ENCODE peak calls at places on chromosomes 5 and 9, in seven cellular contexts. One of them, this sample, is unnamed.

GRCh38 chr5:181086410-181087229 is 44.3 kb downstream of the OR2V1 start:
- DNase-seq in foreskin fibroblast: no peak
- DNase-seq in CD8-positive, alpha-beta T cell: no peak
- DNase-seq in fibroblast of pulmonary artery: no peak
- DNase-seq in GM12865: no peak
- DNase-seq in colonic mucosa: no peak
- DNase-seq in fibroblast of lung: no peak
- DNase-seq in this sample: no peak

GRCh38 chr9:133114451-133114885 is 6.6 kb downstream of the RALGDS start:
- DNase-seq in foreskin fibroblast: peak; percentile 85
- DNase-seq in CD8-positive, alpha-beta T cell: no peak
- DNase-seq in fibroblast of pulmonary artery: no peak
- DNase-seq in GM12865: no peak
- DNase-seq in colonic mucosa: no peak
- DNase-seq in fibroblast of lung: peak; percentile 27
- DNase-seq in this sample: no peak

GRCh38 chr5:158805195-158805594 is 294.5 kb downstream of the EBF1 start:
- DNase-seq in foreskin fibroblast: no peak
- DNase-seq in CD8-positive, alpha-beta T cell: no peak
- DNase-seq in fibroblast of pulmonary artery: no peak
- DNase-seq in GM12865: no peak
- DNase-seq in colonic mucosa: no peak
- DNase-seq in fibroblast of lung: no peak
- DNase-seq in this sample: no peak

GRCh38 chr5:980001-980588 is 28.5 kb upstream of the NKD2 start:
- DNase-seq in foreskin fibroblast: no peak
- DNase-seq in CD8-positive, alpha-beta T cell: no peak
- DNase-seq in fibroblast of pulmonary artery: no peak
- DNase-seq in GM12865: no peak
- DNase-seq in colonic mucosa: no peak
- DNase-seq in fibroblast of lung: peak; percentile 64
- DNase-seq in this sample: no peak

GRCh38 chr9:70260007-70260443 is 1.2 kb downstream of the SMC5 start:
- DNase-seq in foreskin fibroblast: peak; percentile 6
- DNase-seq in CD8-positive, alpha-beta T cell: no peak
- DNase-seq in fibroblast of pulmonary artery: no peak
- DNase-seq in GM12865: no peak
- DNase-seq in colonic mucosa: peak; percentile 41
- DNase-seq in fibroblast of lung: no peak
- DNase-seq in this sample: peak; percentile 14

GRCh38 chr5:145056805-145057204 is 778.3 kb downstream of the PRELID2 start:
- DNase-seq in foreskin fibroblast: peak; percentile 1
- DNase-seq in CD8-positive, alpha-beta T cell: no peak
- DNase-seq in fibroblast of pulmonary artery: no peak
- DNase-seq in GM12865: peak; percentile 65
- DNase-seq in colonic mucosa: no peak
- DNase-seq in fibroblast of lung: peak; percentile 21
- DNase-seq in this sample: peak; percentile 2

GRCh38 chr9:130518943-130519772 is 60.2 kb upstream of the FUBP3 start:
- DNase-seq in foreskin fibroblast: no peak
- DNase-seq in CD8-positive, alpha-beta T cell: no peak
- DNase-seq in fibroblast of pulmonary artery: no peak
- DNase-seq in GM12865: no peak
- DNase-seq in colonic mucosa: no peak
- DNase-seq in fibroblast of lung: no peak
- DNase-seq in this sample: no peak

GRCh38 chr9:129343697-129344375 is 165.8 kb upstream of the IER5L start:
- DNase-seq in foreskin fibroblast: peak; percentile 64
- DNase-seq in CD8-positive, alpha-beta T cell: no peak
- DNase-seq in fibroblast of pulmonary artery: peak; percentile 66
- DNase-seq in GM12865: no peak
- DNase-seq in colonic mucosa: peak; percentile 45
- DNase-seq in fibroblast of lung: no peak
- DNase-seq in this sample: peak; percentile 45

GRCh38 chr9:11141357-11141756 is 528.6 kb upstream of the PTPRD start:
- DNase-seq in foreskin fibroblast: no peak
- DNase-seq in CD8-positive, alpha-beta T cell: no peak
- DNase-seq in fibroblast of pulmonary artery: no peak
- DNase-seq in GM12865: no peak
- DNase-seq in colonic mucosa: no peak
- DNase-seq in fibroblast of lung: no peak
- DNase-seq in this sample: peak; percentile 15

GRCh38 chr9:127537792-127538191 is 74.3 kb upstream of the STXBP1 start:
- DNase-seq in foreskin fibroblast: peak; percentile 42
- DNase-seq in CD8-positive, alpha-beta T cell: no peak
- DNase-seq in fibroblast of pulmonary artery: no peak
- DNase-seq in GM12865: no peak
- DNase-seq in colonic mucosa: no peak
- DNase-seq in fibroblast of lung: no peak
- DNase-seq in this sample: no peak
- TF ChIP-seq CTCF in foreskin fibroblast: peak; percentile 40
- TF ChIP-seq CTCF in CD8-positive, alpha-beta T cell: no peak
- TF ChIP-seq CTCF in fibroblast of pulmonary artery: peak; percentile 31
- TF ChIP-seq CTCF in GM12865: peak; percentile 22
- TF ChIP-seq CTCF in colonic mucosa: no peak
- TF ChIP-seq CTCF in fibroblast of lung: peak; percentile 10
- TF ChIP-seq CTCF in this sample: peak; percentile 26

GRCh38 chr9:2155966-2156365 is 140.8 kb downstream of the SMARCA2 start:
- DNase-seq in foreskin fibroblast: no peak
- DNase-seq in CD8-positive, alpha-beta T cell: no peak
- DNase-seq in fibroblast of pulmonary artery: no peak
- DNase-seq in GM12865: peak; percentile 38
- DNase-seq in colonic mucosa: no peak
- DNase-seq in fibroblast of lung: no peak
- DNase-seq in this sample: no peak
- H3K4me3 ChIP-seq in foreskin fibroblast: no peak overlapping the region
- H3K4me3 ChIP-seq in CD8-positive, alpha-beta T cell: no peak overlapping the region
- H3K4me3 ChIP-seq in fibroblast of pulmonary artery: no peak overlapping the region
- H3K4me3 ChIP-seq in GM12865: peak overlapping the region; percentile 21
- H3K4me3 ChIP-seq in colonic mucosa: no peak overlapping the region
- H3K4me3 ChIP-seq in fibroblast of lung: no peak overlapping the region
- H3K4me3 ChIP-seq in this sample: no peak overlapping the region

DNA sequence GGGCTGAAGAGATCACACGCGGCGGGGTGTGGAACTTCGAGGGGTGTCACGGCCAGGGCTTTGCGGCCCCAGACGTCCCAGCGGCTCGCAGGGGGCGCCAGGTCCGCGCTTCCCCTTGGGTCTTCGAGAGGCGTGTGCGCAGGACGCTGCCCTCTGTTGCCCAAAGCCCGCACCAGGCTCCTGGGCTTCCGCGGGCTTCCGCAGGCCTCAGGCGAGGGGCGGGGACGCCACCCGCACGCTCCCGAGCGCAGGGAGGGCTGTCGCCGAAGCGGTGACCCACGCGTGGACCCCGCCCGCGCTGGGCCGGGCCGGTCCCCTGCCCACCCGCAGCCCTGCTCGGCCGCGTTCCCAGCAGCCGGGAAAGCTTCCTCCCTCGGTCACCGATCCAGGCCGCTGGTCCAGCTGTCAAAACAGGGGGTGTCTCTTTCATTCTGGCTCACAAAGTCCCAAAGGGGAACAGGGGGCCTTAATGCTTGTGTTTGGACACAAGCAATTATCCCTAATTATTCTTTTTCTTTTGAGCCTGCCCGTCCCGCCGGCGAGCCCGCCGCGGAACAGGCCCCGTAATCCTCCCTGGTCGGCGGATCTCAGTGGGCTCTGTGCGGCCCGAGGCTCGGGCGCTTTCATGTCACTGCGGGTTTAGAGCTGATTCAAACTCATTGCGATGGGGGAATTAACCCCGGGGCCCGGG is 60.6 kb downstream of the TMEM174 start:
- DNase-seq in foreskin fibroblast: no peak
- DNase-seq in CD8-positive, alpha-beta T cell: no peak
- DNase-seq in fibroblast of pulmonary artery: no peak
- DNase-seq in GM12865: no peak
- DNase-seq in colonic mucosa: no peak
- DNase-seq in fibroblast of lung: peak; percentile 39
- DNase-seq in this sample: no peak
- TF ChIP-seq CTCF in foreskin fibroblast: no peak
- TF ChIP-seq CTCF in CD8-positive, alpha-beta T cell: no peak
- TF ChIP-seq CTCF in fibroblast of pulmonary artery: no peak
- TF ChIP-seq CTCF in GM12865: no peak
- TF ChIP-seq CTCF in colonic mucosa: no peak
- TF ChIP-seq CTCF in fibroblast of lung: no peak
- TF ChIP-seq CTCF in this sample: no peak

GRCh38 chr5:65482727-65483473 is 1.2 kb upstream of the ADAMTS6 start:
- DNase-seq in foreskin fibroblast: peak; percentile 70
- DNase-seq in CD8-positive, alpha-beta T cell: no peak
- DNase-seq in fibroblast of pulmonary artery: peak; percentile 77
- DNase-seq in GM12865: peak; percentile 23
- DNase-seq in colonic mucosa: peak; percentile 40
- DNase-seq in fibroblast of lung: peak; percentile 75
- DNase-seq in this sample: peak; percentile 87

GRCh38 chr5:65480306-65480865 is 1.3 kb downstream of the ADAMTS6 start:
- DNase-seq in foreskin fibroblast: peak; percentile 92
- DNase-seq in CD8-positive, alpha-beta T cell: peak; percentile 33
- DNase-seq in fibroblast of pulmonary artery: peak; percentile 92
- DNase-seq in GM12865: peak; percentile 53
- DNase-seq in colonic mucosa: peak; percentile 81
- DNase-seq in fibroblast of lung: peak; percentile 87
- DNase-seq in this sample: peak; percentile 93

GRCh38 chr5:65481171-65481575 is 547 bp downstream of the ADAMTS6 start:
- DNase-seq in foreskin fibroblast: no peak
- DNase-seq in CD8-positive, alpha-beta T cell: no peak
- DNase-seq in fibroblast of pulmonary artery: peak; percentile 37
- DNase-seq in GM12865: no peak
- DNase-seq in colonic mucosa: no peak
- DNase-seq in fibroblast of lung: peak; percentile 12
- DNase-seq in this sample: peak; percentile 25

GRCh38 chr5:65482280-65482726 is 583 bp upstream of the ADAMTS6 start:
- DNase-seq in foreskin fibroblast: peak; percentile 72
- DNase-seq in CD8-positive, alpha-beta T cell: no peak
- DNase-seq in fibroblast of pulmonary artery: peak; percentile 61
- DNase-seq in GM12865: peak; percentile 7
- DNase-seq in colonic mucosa: no peak
- DNase-seq in fibroblast of lung: peak; percentile 72
- DNase-seq in this sample: peak; percentile 65

DNA sequence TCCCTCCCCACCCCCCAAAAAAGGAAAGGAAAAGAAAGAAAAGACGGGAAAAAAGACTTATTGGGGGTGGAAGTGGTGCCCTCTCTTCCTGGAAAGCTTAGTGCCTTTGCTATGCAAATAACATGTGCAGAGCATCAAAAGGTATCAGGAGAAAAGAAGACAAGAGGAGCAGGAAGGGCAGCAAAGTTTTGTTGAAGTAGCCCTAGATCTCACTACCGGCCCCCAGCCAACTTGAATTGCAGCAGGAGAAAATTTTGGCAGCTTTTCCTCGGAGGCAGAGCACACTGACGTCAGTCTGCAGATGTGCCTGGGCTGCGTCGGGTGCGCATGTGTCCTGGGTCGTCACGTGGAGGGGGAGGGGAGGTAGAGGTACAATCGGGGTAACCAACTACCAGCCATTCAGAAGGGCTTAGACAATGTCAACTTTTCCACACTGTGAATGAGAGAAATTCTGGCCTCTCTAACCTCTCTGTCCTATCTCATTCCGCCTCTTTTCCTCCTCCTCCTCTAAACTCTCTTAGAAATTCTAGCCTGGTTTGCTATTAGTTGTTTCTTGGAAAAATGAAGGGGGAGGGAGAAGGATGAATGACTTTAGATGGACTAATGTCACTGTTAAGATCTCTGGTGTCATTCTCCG is at the start of gene ADAMTS6:
- DNase-seq in foreskin fibroblast: peak; percentile 98
- DNase-seq in CD8-positive, alpha-beta T cell: peak; percentile 70
- DNase-seq in fibroblast of pulmonary artery: peak; percentile 99
- DNase-seq in GM12865: peak; percentile 90
- DNase-seq in colonic mucosa: peak; percentile 92
- DNase-seq in fibroblast of lung: peak; percentile 97
- DNase-seq in this sample: peak; percentile 99
- H3K4me3 ChIP-seq in foreskin fibroblast: peak within 1 kb of the TSS; percentile 88
- H3K4me3 ChIP-seq in CD8-positive, alpha-beta T cell: peak within 1 kb of the TSS; percentile 71
- H3K4me3 ChIP-seq in fibroblast of pulmonary artery: peak within 1 kb of the TSS; percentile 80
- H3K4me3 ChIP-seq in GM12865: peak within 1 kb of the TSS; percentile 92
- H3K4me3 ChIP-seq in colonic mucosa: peak within 1 kb of the TSS; percentile 49
- H3K4me3 ChIP-seq in fibroblast of lung: peak within 1 kb of the TSS; percentile 84
- H3K4me3 ChIP-seq in this sample: peak within 1 kb of the TSS; percentile 75

GRCh38 chr9:107249131-107249533 is 33.9 kb upstream of the RAD23B start:
- DNase-seq in foreskin fibroblast: no peak
- DNase-seq in CD8-positive, alpha-beta T cell: no peak
- DNase-seq in fibroblast of pulmonary artery: no peak
- DNase-seq in GM12865: no peak
- DNase-seq in colonic mucosa: no peak
- DNase-seq in fibroblast of lung: peak; percentile 31
- DNase-seq in this sample: no peak

GRCh38 chr9:107243757-107244156 is 39.3 kb upstream of the RAD23B start:
- DNase-seq in foreskin fibroblast: peak; percentile 55
- DNase-seq in CD8-positive, alpha-beta T cell: no peak
- DNase-seq in fibroblast of pulmonary artery: peak; percentile 42
- DNase-seq in GM12865: peak; percentile 58
- DNase-seq in colonic mucosa: peak; percentile 82
- DNase-seq in fibroblast of lung: peak; percentile 94
- DNase-seq in this sample: peak; percentile 65

GRCh38 chr9:107248714-107249113 is 34.4 kb upstream of the RAD23B start:
- DNase-seq in foreskin fibroblast: no peak
- DNase-seq in CD8-positive, alpha-beta T cell: no peak
- DNase-seq in fibroblast of pulmonary artery: no peak
- DNase-seq in GM12865: no peak
- DNase-seq in colonic mucosa: no peak
- DNase-seq in fibroblast of lung: no peak
- DNase-seq in this sample: no peak

GRCh38 chr9:107249665-107250285 is 33.3 kb upstream of the RAD23B start:
- DNase-seq in foreskin fibroblast: peak; percentile 51
- DNase-seq in CD8-positive, alpha-beta T cell: no peak
- DNase-seq in fibroblast of pulmonary artery: no peak
- DNase-seq in GM12865: no peak
- DNase-seq in colonic mucosa: no peak
- DNase-seq in fibroblast of lung: no peak
- DNase-seq in this sample: peak; percentile 38

GRCh38 chr9:107246259-107247254 is 36.5 kb upstream of the RAD23B start:
- DNase-seq in foreskin fibroblast: peak; percentile 23
- DNase-seq in CD8-positive, alpha-beta T cell: no peak
- DNase-seq in fibroblast of pulmonary artery: no peak
- DNase-seq in GM12865: peak; percentile 20
- DNase-seq in colonic mucosa: no peak
- DNase-seq in fibroblast of lung: peak; percentile 19
- DNase-seq in this sample: peak; percentile 32
- TF ChIP-seq CTCF in foreskin fibroblast: no peak
- TF ChIP-seq CTCF in CD8-positive, alpha-beta T cell: no peak
- TF ChIP-seq CTCF in fibroblast of pulmonary artery: peak; percentile 15
- TF ChIP-seq CTCF in GM12865: no peak
- TF ChIP-seq CTCF in colonic mucosa: no peak
- TF ChIP-seq CTCF in fibroblast of lung: no peak
- TF ChIP-seq CTCF in this sample: peak; percentile 11

GRCh38 chr9:21965401-21965951 is 28.7 kb downstream of the CDKN2A start:
- DNase-seq in foreskin fibroblast: peak; percentile 93
- DNase-seq in CD8-positive, alpha-beta T cell: no peak
- DNase-seq in fibroblast of pulmonary artery: peak; percentile 81
- DNase-seq in GM12865: peak; percentile 42
- DNase-seq in colonic mucosa: peak; percentile 64
- DNase-seq in fibroblast of lung: peak; percentile 75
- DNase-seq in this sample: peak; percentile 77
- H3K4me3 ChIP-seq in foreskin fibroblast: peak overlapping the region; percentile 48
- H3K4me3 ChIP-seq in CD8-positive, alpha-beta T cell: peak overlapping the region; percentile 30
- H3K4me3 ChIP-seq in fibroblast of pulmonary artery: peak overlapping the region; percentile 45
- H3K4me3 ChIP-seq in GM12865: peak overlapping the region; percentile 42
- H3K4me3 ChIP-seq in colonic mucosa: peak overlapping the region; percentile 21
- H3K4me3 ChIP-seq in fibroblast of lung: peak overlapping the region; percentile 48
- H3K4me3 ChIP-seq in this sample: peak overlapping the region; percentile 52

DNA sequence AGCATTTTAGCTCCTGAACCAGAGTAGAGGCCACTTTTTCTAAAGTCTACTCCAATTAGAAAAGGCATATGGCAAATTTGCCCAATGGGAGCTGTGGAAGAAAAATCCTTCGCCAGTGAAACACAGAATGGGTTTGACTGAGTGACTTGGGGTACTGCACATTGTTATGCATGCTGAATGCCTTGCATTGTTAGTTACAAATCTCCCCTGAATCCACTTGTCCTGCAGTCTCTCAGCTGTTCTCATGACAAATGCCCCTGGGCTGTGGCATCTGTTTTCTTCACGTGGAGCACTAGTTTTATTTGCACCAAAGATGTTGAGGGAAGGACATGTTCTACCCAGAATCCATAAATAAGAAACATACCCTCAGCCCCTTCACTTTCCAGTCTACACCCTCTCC is 333.9 kb downstream of the ASTN2 start:
- DNase-seq in foreskin fibroblast: no peak
- DNase-seq in CD8-positive, alpha-beta T cell: no peak
- DNase-seq in fibroblast of pulmonary artery: no peak
- DNase-seq in GM12865: no peak
- DNase-seq in colonic mucosa: no peak
- DNase-seq in fibroblast of lung: no peak
- DNase-seq in this sample: no peak
- TF ChIP-seq CTCF in foreskin fibroblast: no peak
- TF ChIP-seq CTCF in CD8-positive, alpha-beta T cell: no peak
- TF ChIP-seq CTCF in fibroblast of pulmonary artery: no peak
- TF ChIP-seq CTCF in GM12865: no peak
- TF ChIP-seq CTCF in colonic mucosa: no peak
- TF ChIP-seq CTCF in fibroblast of lung: no peak
- TF ChIP-seq CTCF in this sample: no peak